ENCODE peak calls at places on chromosomes 6 and 20, in five cellular contexts. L, G, O, H and N are unnamed samples.

GRCh38 chr6:116405663-116406329 is 35.0 kb downstream of the DSE start:
- DNase-seq in L (no peak), G (no peak), O (peak), H (peak), N (no peak)

GRCh38 chr20:50308513-50309279 is 118.1 kb downstream of the CEBPB start:
- DNase-seq in L (peak), G (no peak), O (peak), H (peak), N (no peak)

GRCh38 chr6:11925805-11926204 is 86.3 kb upstream of the HIVEP1 start:
- DNase-seq in L (no peak), G (no peak), O (no peak), H (no peak), N (no peak)

GRCh38 chr20:63966172-63966943 is 3.4 kb downstream of the ZNF512B start:
- DNase-seq in L (no peak), G (no peak), O (no peak), H (no peak), N (no peak)

GRCh38 chr20:34639755-34640222 is 37.1 kb downstream of the PIGU start:
- DNase-seq in L (peak), G (no peak), O (no peak), H (no peak), N (no peak)

GRCh38 chr6:102493485-102493884 is 1100.0 kb downstream of the GRIK2 start:
- DNase-seq in L (no peak), G (no peak), O (no peak), H (no peak), N (no peak)

GRCh38 chr6:10963113-10963512 is 76.3 kb downstream of the SYCP2L start:
- DNase-seq in L (no peak), G (no peak), O (no peak), H (no peak), N (no peak)

GRCh38 chr6:90019216-90019615 is 124.9 kb downstream of the GJA10 start:
- DNase-seq in L (no peak), G (no peak), O (no peak), H (no peak), N (no peak)

GRCh38 chr6:25410102-25410501 is 130.9 kb downstream of the CARMIL1 start:
- DNase-seq in L (no peak), G (no peak), O (no peak), H (no peak), N (no peak)

GRCh38 chr20:63014710-63015109 is 7.9 kb upstream of the BHLHE23 start:
- DNase-seq in L (no peak), G (no peak), O (peak), H (no peak), N (peak)

GRCh38 chr20:58497076-58497665 is 18.0 kb downstream of the APCDD1L start:
- DNase-seq in L (no peak), G (no peak), O (peak), H (no peak), N (no peak)

GRCh38 chr6:139124887-139125672 is 9.8 kb upstream of the HECA start:
- DNase-seq in L (peak), G (no peak), O (peak), H (peak), N (no peak)

GRCh38 chr20:47202765-47203667 is 153.5 kb downstream of the ZMYND8 start:
- DNase-seq in L (no peak), G (no peak), O (no peak), H (no peak), N (no peak)

GRCh38 chr20:62876826-62877728 is 15.5 kb upstream of the TCFL5 start:
- DNase-seq in L (no peak), G (no peak), O (peak), H (no peak), N (no peak)

GRCh38 chr6:42449917-42450313 is 1.8 kb downstream of the TRERF1 start:
- DNase-seq in L (no peak), G (no peak), O (no peak), H (no peak), N (no peak)

GRCh38 chr6:134249759-134250602 is 67.9 kb downstream of the SGK1 start:
- DNase-seq in L (peak), G (no peak), O (no peak), H (no peak), N (no peak)

GRCh38 chr20:53586640-53587039 is 7.0 kb downstream of the ZNF217 start:
- DNase-seq in L (no peak), G (no peak), O (no peak), H (no peak), N (no peak)
- H2BK5ac ChIP-seq in L (no peak), G (no peak), O (no peak), H (no peak), N (no peak)

GRCh38 chr6:87628881-87629280 is 38.9 kb downstream of the ORC3 start:
- DNase-seq in L (no peak), G (no peak), O (no peak), H (no peak), N (no peak)
- H2BK12ac ChIP-seq in L (no peak), G (no peak), O (no peak), H (no peak), N (no peak)

GRCh38 chr20:19944772-19945459 is 72.2 kb upstream of the NAA20 start:
- DNase-seq in L (peak), G (no peak), O (no peak), H (no peak), N (no peak)
- H2BK5ac ChIP-seq in L (no peak), G (no peak), O (no peak), H (no peak), N (no peak)

GRCh38 chr6:75098709-75099108 is 107.1 kb downstream of the COL12A1 start:
- DNase-seq in L (peak), G (no peak), O (no peak), H (peak), N (no peak)

GRCh38 chr6:75107913-75108312 is 97.9 kb downstream of the COL12A1 start:
- DNase-seq in L (no peak), G (no peak), O (no peak), H (no peak), N (no peak)

GRCh38 chr6:75103411-75103810 is 102.4 kb downstream of the COL12A1 start:
- DNase-seq in L (no peak), G (no peak), O (no peak), H (peak), N (no peak)

GRCh38 chr6:75096986-75097385 is 108.9 kb downstream of the COL12A1 start:
- DNase-seq in L (no peak), G (no peak), O (no peak), H (no peak), N (no peak)

GRCh38 chr6:75101896-75102680 is 103.8 kb downstream of the COL12A1 start:
- DNase-seq in L (peak), G (no peak), O (no peak), H (peak), N (no peak)
- H2BK12ac ChIP-seq in L (no peak), G (no peak), O (no peak), H (peak), N (no peak)